ENCODE peak calls at places on chromosomes 5 and 9, in ten cellular contexts. O, Y, T, I, P, B, A, E, Q and L are unnamed samples.

GRCh38 chr5:1215320-1216096 is 9.7 kb upstream of the SLC6A18 start:
- DNase-seq in B (no peak), T (no peak), Q (no peak), E (no peak), Y (no peak), A (no peak), P (no peak), I (no peak), O (no peak), L (no peak)

GRCh38 chr9:111952559-111952958 is 55.9 kb downstream of the UGCG start:
- DNase-seq in Q (peak), O (no peak), P (no peak), I (peak), T (no peak), B (peak), A (no peak), Y (no peak), E (no peak), L (peak)

GRCh38 chr5:93596676-93597441 is 13.8 kb downstream of the NR2F1 start:
- DNase-seq in Q (no peak), Y (no peak), A (no peak), E (peak), O (peak), I (no peak), T (no peak), B (no peak), P (peak), L (no peak)

GRCh38 chr9:29822458-29822857 is 2249.2 kb upstream of the C9orf72 start:
- DNase-seq in Q (no peak), O (no peak), I (no peak), Y (no peak), B (no peak), T (no peak), P (no peak), A (no peak), E (no peak), L (no peak)

GRCh38 chr5:132414634-132415377 is 45.3 kb downstream of the SLC22A5 start:
- DNase-seq in T (no peak), B (peak), Q (no peak), A (no peak), Y (no peak), P (peak), O (no peak), E (no peak), I (peak), L (no peak)

GRCh38 chr9:17900604-17901003 is 321.7 kb downstream of the SH3GL2 start:
- DNase-seq in T (no peak), O (no peak), B (no peak), Q (peak), I (no peak), P (no peak), E (no peak), A (no peak), Y (no peak), L (no peak)

GRCh38 chr5:113338628-113339027 is 96.2 kb downstream of the TSSK1B start:
- DNase-seq in E (no peak), T (no peak), Y (peak), P (no peak), A (no peak), O (no peak), I (peak), B (no peak), Q (no peak), L (no peak)

GRCh38 chr5:53246042-53246836 is 136.7 kb upstream of the MOCS2 start:
- DNase-seq in Q (peak), E (no peak), P (no peak), T (no peak), O (no peak), Y (no peak), B (peak), A (no peak), I (peak), L (peak)

GRCh38 chr9:22216730-22217160 is 207.6 kb upstream of the CDKN2B start:
- DNase-seq in I (peak), T (no peak), Q (peak), O (no peak), A (no peak), E (no peak), B (peak), Y (no peak), P (peak), L (no peak)

GRCh38 chr9:127628644-127629467 is 16.8 kb downstream of the STXBP1 start:
- DNase-seq in A (no peak), Y (no peak), P (no peak), B (peak), T (no peak), I (no peak), Q (no peak), E (no peak), O (no peak), L (peak)

GRCh38 chr9:118563677-118564076 is 805.6 kb downstream of the BRINP1 start:
- DNase-seq in Y (no peak), T (no peak), I (peak), Q (no peak), A (no peak), E (no peak), O (peak), B (peak), P (no peak), L (no peak)

GRCh38 chr5:78269088-78269703 is 25.3 kb downstream of the AP3B1 start:
- DNase-seq in A (no peak), B (peak), Q (peak), T (no peak), Y (no peak), P (no peak), O (no peak), I (peak), E (no peak), L (no peak)

GRCh38 chr5:170738840-170739239 is 44.7 kb upstream of the GABRP start:
- DNase-seq in O (peak), Q (no peak), I (no peak), A (no peak), T (no peak), E (no peak), Y (no peak), B (no peak), P (no peak), L (no peak)

GRCh38 chr5:151947924-151948323 is 23.3 kb upstream of the GLRA1 start:
- DNase-seq in O (no peak), A (no peak), P (no peak), Q (no peak), E (no peak), I (no peak), Y (no peak), B (no peak), T (no peak), L (no peak)

GRCh38 chr5:1476967-1477310 is 31.7 kb upstream of the SLC6A3 start:
- DNase-seq in T (no peak), B (no peak), A (no peak), I (no peak), O (no peak), P (no peak), E (no peak), Y (no peak), Q (no peak), L (no peak)

GRCh38 chr5:79416499-79416898 is 97.4 kb downstream of the HOMER1 start:
- DNase-seq in I (no peak), B (no peak), Q (peak), T (no peak), A (no peak), E (no peak), P (no peak), Y (no peak), O (no peak), L (no peak)

GRCh38 chr9:94928696-94929372 is 202.3 kb downstream of the AOPEP start:
- DNase-seq in E (no peak), Y (no peak), B (peak), T (no peak), A (no peak), P (peak), O (no peak), Q (peak), I (no peak), L (no peak)

DNA sequence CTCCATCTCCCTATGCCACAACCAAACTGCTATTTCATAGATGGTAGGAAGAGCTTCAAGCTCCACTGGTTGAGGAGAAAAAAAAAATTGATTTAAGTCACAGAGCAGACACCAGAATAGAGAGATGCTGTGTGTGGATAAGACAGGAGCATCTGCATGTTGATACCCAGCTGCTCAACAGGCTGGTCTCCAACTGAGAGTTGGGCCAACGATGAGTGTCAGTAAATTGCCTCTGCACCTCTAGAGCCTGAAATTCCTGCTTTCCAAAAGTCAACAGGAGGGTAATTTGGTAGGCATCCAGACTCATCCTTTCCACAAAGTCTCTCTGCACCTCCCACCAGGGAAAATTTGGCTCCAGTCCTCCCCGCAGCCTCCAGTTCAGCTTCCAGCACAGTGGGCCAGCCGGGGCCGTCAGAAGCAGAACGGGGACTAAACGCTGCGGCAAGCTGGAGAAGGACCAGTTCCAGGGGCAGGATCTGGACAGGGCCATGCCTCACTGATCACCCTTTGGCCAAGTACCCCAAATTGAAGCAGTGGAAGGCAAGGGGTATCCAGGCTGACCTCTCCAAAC is 136.9 kb downstream of the RFK start:
- DNase-seq in Y (no peak), B (no peak), I (no peak), T (peak), P (no peak), A (no peak), Q (no peak), E (no peak), O (no peak), L (no peak)
- H3K4me3 ChIP-seq in Y (no peak), B (no peak), I (no peak), T (no peak), P (no peak), A (no peak), Q (no peak), E (no peak), O (no peak), L (no peak)

GRCh38 chr5:163915481-163915961 is 410.1 kb downstream of the MAT2B start:
- DNase-seq in A (no peak), Q (peak), P (peak), I (no peak), T (no peak), E (peak), Y (no peak), O (peak), B (peak), L (no peak)

GRCh38 chr5:163916856-163917255 is 411.4 kb downstream of the MAT2B start:
- DNase-seq in B (no peak), E (no peak), Y (no peak), A (no peak), Q (no peak), O (no peak), I (no peak), P (no peak), T (no peak), L (no peak)

GRCh38 chr5:163916376-163916775 is 411.0 kb downstream of the MAT2B start:
- DNase-seq in E (no peak), Q (peak), O (no peak), B (peak), I (no peak), P (no peak), A (no peak), T (no peak), Y (peak), L (no peak)

GRCh38 chr5:163913548-163913947 is 408.1 kb downstream of the MAT2B start:
- DNase-seq in T (no peak), I (peak), O (no peak), A (no peak), Y (no peak), B (no peak), E (no peak), Q (peak), P (no peak), L (no peak)

DNA sequence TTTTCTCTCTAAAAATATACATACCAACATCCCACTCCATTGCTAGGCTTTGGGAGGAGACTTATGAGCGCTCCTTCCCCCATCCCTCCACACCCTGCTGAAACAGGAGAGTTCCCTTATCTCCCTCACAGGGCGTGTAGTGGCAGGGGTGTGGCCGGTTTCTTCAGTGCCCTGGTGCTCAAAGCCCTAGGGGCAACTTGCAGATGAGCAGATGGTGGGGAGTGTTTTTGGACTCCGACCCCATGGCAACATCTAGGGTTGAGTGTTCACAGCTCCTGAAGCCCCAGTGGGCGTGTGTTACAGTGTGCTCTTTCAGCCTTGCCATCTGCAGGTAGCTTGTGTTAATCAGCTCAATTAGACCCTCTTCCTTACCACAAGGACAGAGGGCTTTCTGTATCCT is 409.5 kb downstream of the MAT2B start:
- DNase-seq in I (no peak), Y (no peak), A (no peak), B (no peak), T (no peak), P (no peak), O (peak), E (peak), Q (no peak), L (no peak)
- H3K27ac ChIP-seq in I (no peak), Y (no peak), A (no peak), B (no peak), T (no peak), P (no peak), O (no peak), E (peak), Q (no peak), L (no peak)

GRCh38 chr9:129143461-129143927 is 32.3 kb downstream of the PTPA start:
- DNase-seq in A (no peak), B (peak), I (peak), E (no peak), Y (no peak), T (peak), P (peak), Q (peak), O (peak), L (no peak)

GRCh38 chr9:129142115-129142514 is 30.9 kb downstream of the PTPA start:
- DNase-seq in Y (no peak), T (no peak), I (no peak), A (no peak), E (no peak), Q (no peak), O (no peak), B (no peak), P (no peak), L (no peak)

GRCh38 chr9:129141066-129142041 is 30.1 kb downstream of the PTPA start:
- DNase-seq in B (peak), A (no peak), I (peak), E (no peak), P (no peak), Q (peak), T (peak), O (no peak), Y (peak), L (no peak)

GRCh38 chr9:129142536-129142935 is 31.3 kb downstream of the PTPA start:
- DNase-seq in E (no peak), B (no peak), Y (no peak), T (no peak), I (no peak), P (no peak), A (no peak), Q (no peak), O (no peak), L (no peak)

GRCh38 chr9:129143031-129143441 is 31.8 kb downstream of the PTPA start:
- DNase-seq in P (peak), T (peak), B (peak), E (peak), O (peak), I (peak), Q (peak), Y (peak), A (peak), L (no peak)
- H3K4me3 ChIP-seq in P (no peak), T (peak), B (no peak), E (no peak), O (no peak), I (peak), Q (no peak), Y (no peak), A (no peak), L (no peak)

DNA sequence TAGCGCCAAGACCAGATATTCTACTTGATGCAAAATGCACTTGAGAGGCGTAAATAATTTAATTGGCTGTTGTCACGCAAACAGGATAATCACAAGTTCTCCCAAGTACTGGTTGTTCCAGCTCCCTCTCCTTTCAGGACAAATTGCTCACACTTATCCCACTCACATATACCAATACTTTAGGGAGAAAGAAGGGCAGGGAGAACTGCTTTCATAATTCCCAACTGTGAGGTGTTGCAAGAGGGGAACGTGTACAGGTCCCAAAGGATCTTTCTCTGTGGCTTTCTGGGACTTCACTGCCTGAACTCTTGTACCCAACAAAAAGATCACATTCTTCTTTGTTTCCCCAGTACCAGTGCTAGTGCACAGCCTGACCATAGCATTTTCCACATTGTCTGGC is 21.5 kb upstream of the TGFBI start:
- DNase-seq in B (no peak), T (no peak), Y (no peak), Q (no peak), I (peak), E (no peak), O (no peak), P (peak), A (no peak), L (no peak)
- H3K27ac ChIP-seq in B (peak), T (no peak), Y (peak), Q (peak), I (peak), E (no peak), O (no peak), P (peak), A (no peak), L (peak)

GRCh38 chr5:34656700-34657549 is 797 bp downstream of the RAI14 start:
- DNase-seq in O (no peak), E (peak), Q (no peak), A (no peak), I (peak), Y (no peak), P (no peak), B (peak), T (peak), L (no peak)
- H3K4me3 ChIP-seq in O (peak), E (peak), Q (peak), A (peak), I (peak), Y (peak), P (peak), B (peak), T (peak), L (peak)